ENCODE peak calls at places on chromosomes 12 and 14, in four cellular contexts. K is sigmoid colon, G is A549, R is Peyer's patch. U is an unnamed sample.

GRCh38 chr12:64175254-64175945 is 46.7 kb downstream of the KICS2 start:
- DNase-seq in K (no peak), R (no peak), G (peak; percentile 33), U (no peak)

GRCh38 chr12:30877110-30877875 is 49.3 kb upstream of the TSPAN11 start:
- DNase-seq in R (no peak), G (no peak), K (no peak), U (no peak)

GRCh38 chr14:73739174-73739898 is 25.2 kb upstream of the PNMA1 start:
- DNase-seq in K (peak; percentile 64), G (no peak), R (no peak), U (no peak)

GRCh38 chr14:103260629-103261124 is 73.4 kb upstream of the EIF5 start:
- DNase-seq in R (peak; percentile 72), K (peak; percentile 74), G (peak; percentile 51), U (no peak)

GRCh38 chr12:31491819-31492598 is 98.9 kb downstream of the DENND5B start:
- DNase-seq in K (no peak), R (no peak), G (peak; percentile 77), U (no peak)

GRCh38 chr14:29668201-29668600 is 259.4 kb downstream of the PRKD1 start:
- DNase-seq in R (no peak), G (no peak), K (no peak), U (no peak)

GRCh38 chr14:23614395-23614828 is 21.8 kb upstream of the DHRS2 start:
- DNase-seq in K (no peak), G (no peak), R (no peak), U (peak; percentile 49)

GRCh38 chr12:32947203-32947795 is 50.7 kb upstream of the PKP2 start:
- DNase-seq in R (no peak), G (peak; percentile 33), K (no peak), U (no peak)

GRCh38 chr12:108333898-108334699 is 5.0 kb downstream of the CMKLR1 start:
- DNase-seq in R (no peak), K (peak; percentile 58), G (no peak), U (no peak)

GRCh38 chr14:105096206-105096875 is 31.1 kb upstream of the GPR132 start:
- DNase-seq in G (no peak), R (peak; percentile 28), K (peak; percentile 52), U (no peak)

GRCh38 chr14:37013116-37013515 is 159.3 kb downstream of the SLC25A21 start:
- DNase-seq in R (no peak), K (no peak), G (no peak), U (no peak)

GRCh38 chr12:45290218-45290609 is 74.3 kb downstream of the ANO6 start:
- DNase-seq in R (no peak), G (peak; percentile 38), K (no peak), U (no peak)

GRCh38 chr12:111775205-111776193 is 8.8 kb downstream of the ALDH2 start:
- DNase-seq in R (peak; percentile 94), K (peak; percentile 95), G (peak; percentile 82), U (peak; percentile 83)
- TF ChIP-seq POLR2A in R (no peak), K (no peak), G (no peak), U (no peak)

DNA sequence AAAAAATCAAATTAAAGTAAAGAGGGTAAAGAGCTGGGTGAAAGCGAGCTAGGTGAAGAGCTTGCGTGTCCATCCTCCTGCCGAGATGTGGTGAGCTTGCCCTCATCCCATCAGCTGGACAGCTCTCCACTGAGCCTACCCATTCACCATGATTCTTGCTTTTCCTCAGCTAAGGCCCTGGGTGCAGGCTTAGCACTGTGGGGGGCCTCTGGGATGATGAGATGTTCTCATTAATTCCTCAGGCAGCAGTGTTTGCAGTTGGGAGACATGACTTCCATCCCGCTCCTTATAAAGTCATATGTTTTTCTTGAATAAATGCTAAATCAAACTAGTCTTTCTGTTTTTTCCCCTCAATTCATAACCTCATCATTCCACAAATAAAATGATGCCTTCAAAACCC is 18.0 kb downstream of the PHLDA1 start:
- DNase-seq in K (no peak), G (no peak), R (no peak), U (no peak)
- TF ChIP-seq CTCF in K (no peak), G (no peak), R (no peak), U (no peak)

GRCh38 chr12:69007166-69007857 is 74.3 kb upstream of the CPM start:
- DNase-seq in R (peak; percentile 49), G (peak; percentile 19), K (no peak), U (no peak)

GRCh38 chr12:69002969-69003368 is 70.0 kb upstream of the CPM start:
- DNase-seq in G (no peak), K (no peak), R (no peak), U (no peak)

GRCh38 chr12:69008510-69008909 is 75.5 kb upstream of the CPM start:
- DNase-seq in K (no peak), G (no peak), R (no peak), U (no peak)

GRCh38 chr12:69007858-69008314 is 74.9 kb upstream of the CPM start:
- DNase-seq in K (no peak), R (no peak), G (no peak), U (no peak)
- H3K4me3 ChIP-seq in K (no peak overlapping the region), R (no peak overlapping the region), G (no peak overlapping the region), U (no peak overlapping the region)

DNA sequence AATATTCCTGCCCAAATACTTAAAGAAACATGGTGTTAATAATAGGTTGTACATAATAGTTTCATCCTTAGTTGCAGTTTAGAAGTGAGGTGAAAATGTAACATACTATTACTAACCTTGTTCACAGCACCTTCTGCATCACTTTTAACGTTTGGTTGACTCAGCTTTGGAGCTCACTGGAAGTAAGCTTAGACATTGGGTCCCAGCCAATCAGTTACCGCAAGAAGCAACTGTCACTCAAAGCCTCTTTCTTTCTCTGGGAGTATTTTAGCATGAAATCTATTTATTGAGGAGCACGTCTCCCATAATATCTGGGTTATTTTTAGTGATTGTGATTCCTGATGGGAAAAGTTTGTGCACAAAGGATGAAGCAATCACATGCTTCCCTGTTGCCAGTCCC is 472.6 kb downstream of the SNAPC1 start:
- DNase-seq in G (no peak), K (no peak), R (no peak), U (no peak)
- TF ChIP-seq POLR2A in G (no peak), K (no peak), R (no peak), U (no peak)